ENCODE peak calls at places on chromosomes 11 and 22, in five cellular contexts. One of them, this sample, is unnamed.

GRCh38 chr11:73393479-73394415 is 17.5 kb downstream of the RELT start:
- DNase-seq in HepG2: peak
- DNase-seq in A549: peak
- DNase-seq in H1: peak
- DNase-seq in GM12878: no peak
- DNase-seq in this sample: peak

GRCh38 chr11:17343907-17344306 is 7.7 kb upstream of the NCR3LG1 start:
- DNase-seq in H1: no peak
- DNase-seq in HepG2: no peak
- DNase-seq in A549: no peak
- DNase-seq in GM12878: no peak
- DNase-seq in this sample: no peak

GRCh38 chr11:27420722-27421572 is 51.6 kb downstream of the LGR4 start:
- DNase-seq in GM12878: no peak
- DNase-seq in A549: no peak
- DNase-seq in HepG2: no peak
- DNase-seq in H1: no peak
- DNase-seq in this sample: peak

GRCh38 chr11:109405671-109406070 is 16.3 kb upstream of the C11orf87 start:
- DNase-seq in GM12878: no peak
- DNase-seq in H1: no peak
- DNase-seq in HepG2: no peak
- DNase-seq in A549: no peak
- DNase-seq in this sample: no peak

GRCh38 chr11:113339909-113340569 is 25.7 kb downstream of the TTC12 start:
- DNase-seq in GM12878: no peak
- DNase-seq in H1: no peak
- DNase-seq in A549: no peak
- DNase-seq in HepG2: no peak
- DNase-seq in this sample: no peak

GRCh38 chr11:75597636-75598035 is 35.6 kb downstream of the SERPINH1 start:
- DNase-seq in GM12878: no peak
- DNase-seq in H1: no peak
- DNase-seq in A549: peak
- DNase-seq in HepG2: peak
- DNase-seq in this sample: peak

GRCh38 chr11:87453531-87454089 is 415.9 kb downstream of the TMEM135 start:
- DNase-seq in HepG2: no peak
- DNase-seq in H1: no peak
- DNase-seq in GM12878: no peak
- DNase-seq in A549: no peak
- DNase-seq in this sample: no peak

GRCh38 chr11:75896843-75897419 is 81.9 kb downstream of the UVRAG start:
- DNase-seq in H1: no peak
- DNase-seq in A549: peak
- DNase-seq in HepG2: peak
- DNase-seq in GM12878: no peak
- DNase-seq in this sample: peak

GRCh38 chr22:19818264-19819208 is 36.1 kb downstream of the GNB1L start:
- DNase-seq in HepG2: no peak
- DNase-seq in GM12878: no peak
- DNase-seq in A549: no peak
- DNase-seq in H1: peak
- DNase-seq in this sample: no peak

DNA sequence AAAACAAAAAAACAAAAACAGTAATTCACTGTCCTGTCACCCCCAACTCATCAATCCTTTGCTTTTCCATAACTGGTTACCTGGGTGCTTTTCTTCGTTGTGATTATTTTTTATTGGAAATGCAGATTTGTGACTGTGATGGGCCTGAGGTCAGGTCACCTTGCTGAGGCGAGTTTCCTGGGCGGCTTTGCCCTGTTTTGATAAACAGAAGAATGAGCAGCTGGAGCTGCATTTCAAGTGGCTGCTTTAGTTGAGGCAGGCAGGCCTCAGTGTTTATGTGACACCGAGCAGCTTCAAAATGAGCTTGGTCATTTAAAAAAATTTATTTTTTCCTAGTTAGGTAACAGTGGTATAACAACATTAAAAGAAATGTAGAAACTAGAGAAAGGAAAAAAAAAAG is 22.2 kb downstream of the PTPRJ start:
- DNase-seq in GM12878: no peak
- DNase-seq in H1: no peak
- DNase-seq in HepG2: no peak
- DNase-seq in A549: no peak
- DNase-seq in this sample: no peak
- TF ChIP-seq KDM1A in GM12878: no peak
- TF ChIP-seq KDM1A in H1: no peak
- TF ChIP-seq KDM1A in HepG2: no peak
- TF ChIP-seq KDM1A in A549: no peak
- TF ChIP-seq KDM1A in this sample: no peak

GRCh38 chr11:44051171-44051570 is 3.4 kb downstream of the ACCSL start:
- DNase-seq in H1: no peak
- DNase-seq in GM12878: no peak
- DNase-seq in A549: no peak
- DNase-seq in HepG2: no peak
- DNase-seq in this sample: no peak

GRCh38 chr11:44049832-44050231 is 2.1 kb downstream of the ACCSL start:
- DNase-seq in H1: no peak
- DNase-seq in GM12878: no peak
- DNase-seq in A549: no peak
- DNase-seq in HepG2: no peak
- DNase-seq in this sample: no peak

GRCh38 chr11:44046202-44046601 is 1.6 kb upstream of the ACCSL start:
- DNase-seq in H1: no peak
- DNase-seq in HepG2: no peak
- DNase-seq in GM12878: no peak
- DNase-seq in A549: no peak
- DNase-seq in this sample: no peak

GRCh38 chr11:44047298-44047697 is 483 bp upstream of the ACCSL start:
- DNase-seq in H1: no peak
- DNase-seq in GM12878: no peak
- DNase-seq in HepG2: no peak
- DNase-seq in A549: no peak
- DNase-seq in this sample: no peak

DNA sequence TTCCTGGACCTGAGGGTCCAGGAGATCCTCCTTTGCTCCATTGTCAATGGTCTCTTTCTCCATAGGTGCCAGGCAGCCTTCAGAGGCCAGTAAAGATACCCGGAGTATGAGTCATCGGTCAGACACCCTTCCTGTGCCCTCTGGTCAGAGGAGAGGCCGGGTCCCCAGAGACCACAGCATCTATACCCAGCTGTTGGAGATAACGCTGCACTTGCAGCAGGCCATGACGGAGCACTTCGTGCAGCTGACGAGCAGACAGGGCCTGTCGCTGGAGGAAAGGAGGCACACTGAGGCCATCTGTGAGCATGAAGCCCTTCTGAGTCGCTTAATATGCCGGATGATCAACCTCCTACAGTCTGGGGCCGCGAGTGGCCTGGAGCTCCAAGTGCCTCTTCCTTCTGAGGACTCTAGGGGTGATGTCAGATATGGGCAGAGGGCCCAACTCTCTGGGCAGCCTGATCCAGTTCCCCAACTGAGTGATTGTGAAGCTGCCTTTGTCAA is at the start of gene ACCSL:
- DNase-seq in GM12878: no peak
- DNase-seq in HepG2: no peak
- DNase-seq in A549: no peak
- DNase-seq in H1: no peak
- DNase-seq in this sample: peak
- TF ChIP-seq KDM1A in GM12878: no peak
- TF ChIP-seq KDM1A in HepG2: no peak
- TF ChIP-seq KDM1A in A549: no peak
- TF ChIP-seq KDM1A in H1: no peak
- TF ChIP-seq KDM1A in this sample: no peak

GRCh38 chr11:36292311-36292722 is 3.1 kb upstream of the COMMD9 start:
- DNase-seq in HepG2: no peak
- DNase-seq in H1: peak
- DNase-seq in GM12878: peak
- DNase-seq in A549: peak
- DNase-seq in this sample: peak
- TF ChIP-seq KDM1A in HepG2: no peak
- TF ChIP-seq KDM1A in H1: peak
- TF ChIP-seq KDM1A in GM12878: no peak
- TF ChIP-seq KDM1A in A549: peak
- TF ChIP-seq KDM1A in this sample: peak

GRCh38 chr11:34050967-34051348 is 573 bp upstream of the CAPRIN1 start:
- DNase-seq in A549: no peak
- DNase-seq in HepG2: peak
- DNase-seq in GM12878: no peak
- DNase-seq in H1: no peak
- DNase-seq in this sample: no peak
- TF ChIP-seq KDM1A in A549: no peak
- TF ChIP-seq KDM1A in HepG2: no peak
- TF ChIP-seq KDM1A in GM12878: no peak
- TF ChIP-seq KDM1A in H1: no peak
- TF ChIP-seq KDM1A in this sample: no peak

GRCh38 chr22:33529424-33530113 is 390.7 kb downstream of the LARGE1 start:
- DNase-seq in A549: no peak
- DNase-seq in GM12878: no peak
- DNase-seq in HepG2: no peak
- DNase-seq in H1: no peak
- DNase-seq in this sample: no peak
- TF ChIP-seq KDM1A in A549: no peak
- TF ChIP-seq KDM1A in GM12878: no peak
- TF ChIP-seq KDM1A in HepG2: no peak
- TF ChIP-seq KDM1A in H1: no peak
- TF ChIP-seq KDM1A in this sample: no peak

GRCh38 chr11:70028147-70028855 is 49.8 kb upstream of the ANO1 start:
- DNase-seq in A549: no peak
- DNase-seq in HepG2: no peak
- DNase-seq in H1: peak
- DNase-seq in GM12878: no peak
- DNase-seq in this sample: no peak
- TF ChIP-seq KDM1A in A549: no peak
- TF ChIP-seq KDM1A in HepG2: no peak
- TF ChIP-seq KDM1A in H1: no peak
- TF ChIP-seq KDM1A in GM12878: no peak
- TF ChIP-seq KDM1A in this sample: no peak

DNA sequence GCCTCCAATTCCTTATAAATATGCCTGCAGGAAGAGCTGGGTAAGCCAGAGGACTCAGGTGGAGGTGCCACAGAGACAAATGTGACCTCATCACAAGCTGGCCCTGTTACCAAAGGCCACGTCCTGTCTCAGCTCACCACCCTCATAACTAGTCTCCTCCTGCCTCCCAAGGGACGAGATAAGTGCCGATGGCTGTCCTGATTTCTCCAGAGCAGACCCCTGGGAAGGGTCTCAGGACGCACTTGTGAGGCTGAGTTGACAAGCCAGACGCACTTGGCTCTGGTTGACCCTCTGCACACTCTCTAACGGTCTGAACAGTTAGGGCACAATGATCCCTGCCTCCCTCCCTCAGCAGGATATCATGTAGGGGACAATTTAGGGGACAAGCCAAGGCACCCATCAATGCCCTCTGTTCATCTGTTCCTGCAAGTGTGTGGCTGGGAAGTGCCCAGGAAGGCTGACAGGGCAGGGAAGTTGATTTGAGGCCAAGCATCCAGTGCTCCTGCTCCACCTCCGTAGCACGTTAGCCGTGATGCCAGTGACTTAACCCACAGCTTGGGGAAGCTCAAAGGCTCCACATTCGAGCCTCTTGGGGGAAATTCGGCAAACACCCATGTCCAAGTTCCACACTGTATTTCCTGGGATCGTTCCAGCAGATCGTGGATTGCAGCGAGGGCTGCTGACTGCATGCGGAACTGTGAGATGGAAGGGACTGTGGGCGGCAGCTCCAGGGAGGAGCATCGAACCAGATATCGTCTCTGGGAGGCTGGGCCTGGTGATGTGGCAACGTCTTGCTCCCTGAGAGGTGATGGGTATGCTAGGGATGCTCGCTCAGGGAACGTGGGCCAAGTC is 2.8 kb downstream of the SMIM38 start:
- DNase-seq in A549: no peak
- DNase-seq in GM12878: no peak
- DNase-seq in HepG2: no peak
- DNase-seq in H1: no peak
- DNase-seq in this sample: no peak
- TF ChIP-seq KDM1A in A549: no peak
- TF ChIP-seq KDM1A in GM12878: no peak
- TF ChIP-seq KDM1A in HepG2: no peak
- TF ChIP-seq KDM1A in H1: no peak
- TF ChIP-seq KDM1A in this sample: no peak

GRCh38 chr11:10651579-10652361 is 41.8 kb downstream of the IRAG1 start:
- DNase-seq in A549: no peak
- DNase-seq in H1: no peak
- DNase-seq in HepG2: no peak
- DNase-seq in GM12878: no peak
- DNase-seq in this sample: no peak
- TF ChIP-seq KDM1A in A549: no peak
- TF ChIP-seq KDM1A in H1: no peak
- TF ChIP-seq KDM1A in HepG2: no peak
- TF ChIP-seq KDM1A in GM12878: no peak
- TF ChIP-seq KDM1A in this sample: no peak

GRCh38 chr11:33802414-33802950 is 28.2 kb upstream of the FBXO3 start:
- DNase-seq in HepG2: peak
- DNase-seq in A549: peak
- DNase-seq in H1: peak
- DNase-seq in GM12878: no peak
- DNase-seq in this sample: no peak
- TF ChIP-seq KDM1A in HepG2: no peak
- TF ChIP-seq KDM1A in A549: no peak
- TF ChIP-seq KDM1A in H1: peak
- TF ChIP-seq KDM1A in GM12878: no peak
- TF ChIP-seq KDM1A in this sample: no peak